ENCODE peak calls at places on chromosomes 4 and X, in six cellular contexts. G, E, Q, S, L and Z are unnamed samples.

GRCh38 chrX:100449696-100450606 is 39.9 kb upstream of the PCDH19 start:
- DNase-seq in G (no peak), E (no peak), Q (no peak), S (no peak), L (no peak), Z (peak; percentile 32)

GRCh38 chr4:183182873-183183725 is 84.0 kb downstream of the WWC2 start:
- DNase-seq in G (peak; percentile 67), E (peak; percentile 91), Q (peak; percentile 89), S (peak; percentile 92), L (peak; percentile 57), Z (peak; percentile 94)

GRCh38 chrX:120653000-120653399 is 23.1 kb upstream of the C1GALT1C1 start:
- DNase-seq in G (no peak), E (no peak), Q (no peak), S (no peak), L (no peak), Z (no peak)

GRCh38 chrX:50448565-50448964 is 22.1 kb downstream of the DGKK start:
- DNase-seq in G (no peak), E (peak; percentile 1), Q (no peak), S (peak; percentile 0), L (peak; percentile 71), Z (no peak)

GRCh38 chr4:24364249-24364648 is 220.1 kb downstream of the DHX15 start:
- DNase-seq in G (no peak), E (no peak), Q (no peak), S (no peak), L (no peak), Z (no peak)

GRCh38 chr4:120544838-120545237 is 377.7 kb downstream of the PRDM5 start:
- DNase-seq in G (no peak), E (no peak), Q (no peak), S (no peak), L (no peak), Z (no peak)

GRCh38 chrX:23381688-23382087 is 47.0 kb downstream of the PTCHD1 start:
- DNase-seq in G (no peak), E (no peak), Q (no peak), S (no peak), L (no peak), Z (no peak)

GRCh38 chrX:110201799-110202198 is 116.1 kb downstream of the AMMECR1 start:
- DNase-seq in G (no peak), E (no peak), Q (no peak), S (no peak), L (no peak), Z (no peak)

GRCh38 chrX:41352329-41352801 is 18.4 kb downstream of the DDX3X start:
- DNase-seq in G (no peak), E (no peak), Q (no peak), S (peak; percentile 31), L (no peak), Z (no peak)

DNA sequence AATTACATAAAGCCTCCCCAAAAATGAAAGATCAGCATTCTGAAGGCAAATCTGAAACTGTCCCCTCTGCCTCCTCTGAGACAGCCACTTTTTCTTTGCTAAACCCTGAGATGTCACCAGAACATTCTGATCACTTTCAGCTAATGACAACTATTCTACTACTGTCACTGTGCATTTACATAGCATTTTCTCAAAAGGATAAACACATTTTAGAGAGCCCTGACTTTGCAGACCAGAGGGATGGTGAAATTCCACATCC is 72.1 kb downstream of the GATB start:
- DNase-seq in G (no peak), E (no peak), Q (no peak), S (no peak), L (no peak), Z (no peak)
- H3K4me2 ChIP-seq in G (no peak overlapping the region), E (no peak overlapping the region), Q (no peak overlapping the region), S (no peak overlapping the region), L (no peak overlapping the region), Z (no peak overlapping the region)

GRCh38 chr4:115222061-115222460 is 108.6 kb upstream of the NDST4 start:
- DNase-seq in G (no peak), E (no peak), Q (no peak), S (no peak), L (no peak), Z (no peak)
- H2BK5ac ChIP-seq in G (no peak overlapping the region), E (no peak overlapping the region), Q (no peak overlapping the region), S (no peak overlapping the region), L (no peak overlapping the region), Z (no peak overlapping the region)

GRCh38 chrX:79084923-79085322 is 59.6 kb upstream of the GPR174 start:
- DNase-seq in G (no peak), E (no peak), Q (no peak), S (no peak), L (no peak), Z (no peak)

GRCh38 chrX:79094075-79094832 is 50.2 kb upstream of the GPR174 start:
- DNase-seq in G (no peak), E (no peak), Q (no peak), S (no peak), L (no peak), Z (no peak)

GRCh38 chrX:79095441-79096338 is 48.8 kb upstream of the GPR174 start:
- DNase-seq in G (no peak), E (no peak), Q (no peak), S (no peak), L (no peak), Z (no peak)

GRCh38 chrX:79089897-79090584 is 54.4 kb upstream of the GPR174 start:
- DNase-seq in G (no peak), E (no peak), Q (no peak), S (no peak), L (no peak), Z (no peak)
- H3K14ac ChIP-seq in G (no peak overlapping the region), E (no peak overlapping the region), Q (no peak overlapping the region), S (no peak overlapping the region), L (no peak overlapping the region), Z (no peak overlapping the region)

GRCh38 chr4:88802138-88802537 is 104.5 kb upstream of the NAP1L5 start:
- DNase-seq in G (no peak), E (no peak), Q (no peak), S (no peak), L (no peak), Z (no peak)
- H3K4me2 ChIP-seq in G (no peak overlapping the region), E (no peak overlapping the region), Q (no peak overlapping the region), S (no peak overlapping the region), L (no peak overlapping the region), Z (no peak overlapping the region)

GRCh38 chr4:112702892-112703291 is 65.9 kb downstream of the LARP7 start:
- DNase-seq in G (no peak), E (no peak), Q (no peak), S (no peak), L (no peak), Z (no peak)

GRCh38 chr4:112704991-112705845 is 68.3 kb downstream of the LARP7 start:
- DNase-seq in G (peak; percentile 35), E (peak; percentile 58), Q (peak; percentile 19), S (peak; percentile 77), L (peak; percentile 23), Z (peak; percentile 51)

GRCh38 chr4:112706840-112707207 is 69.9 kb downstream of the LARP7 start:
- DNase-seq in G (no peak), E (no peak), Q (no peak), S (no peak), L (no peak), Z (no peak)

GRCh38 chr4:112700679-112701078 is 63.7 kb downstream of the LARP7 start:
- DNase-seq in G (no peak), E (no peak), Q (no peak), S (no peak), L (no peak), Z (no peak)

DNA sequence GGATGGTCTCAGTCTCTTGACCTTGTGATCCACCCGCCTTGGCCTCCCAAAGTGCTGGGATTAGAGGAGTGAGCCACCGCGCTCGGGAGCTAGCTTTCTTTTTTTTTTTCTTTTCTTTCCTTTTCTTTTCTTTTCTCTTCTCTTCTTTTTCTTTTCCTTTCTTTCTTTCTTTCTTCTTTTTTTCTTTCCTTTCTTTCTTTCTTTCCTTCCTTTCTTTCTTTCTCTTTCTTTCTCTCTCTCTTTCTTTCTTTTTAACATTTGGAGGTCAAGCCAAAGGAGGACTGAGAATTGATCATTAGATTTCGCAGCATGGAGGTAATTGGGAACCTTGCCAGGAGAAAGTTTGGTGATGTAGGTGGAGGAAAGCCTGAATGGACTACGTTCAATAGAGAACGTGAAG is 67.4 kb downstream of the LARP7 start:
- DNase-seq in G (no peak), E (no peak), Q (no peak), S (no peak), L (no peak), Z (no peak)
- H2BK5ac ChIP-seq in G (no peak overlapping the region), E (no peak overlapping the region), Q (peak overlapping the region; percentile 38), S (no peak overlapping the region), L (no peak overlapping the region), Z (no peak overlapping the region)

GRCh38 chr4:46992338-46992737 is 1.0 kb downstream of the GABRA4 start:
- DNase-seq in G (no peak), E (no peak), Q (no peak), S (no peak), L (no peak), Z (no peak)
- H3K14ac ChIP-seq in G (no peak overlapping the region), E (no peak overlapping the region), Q (no peak overlapping the region), S (no peak overlapping the region), L (no peak overlapping the region), Z (no peak overlapping the region)

DNA sequence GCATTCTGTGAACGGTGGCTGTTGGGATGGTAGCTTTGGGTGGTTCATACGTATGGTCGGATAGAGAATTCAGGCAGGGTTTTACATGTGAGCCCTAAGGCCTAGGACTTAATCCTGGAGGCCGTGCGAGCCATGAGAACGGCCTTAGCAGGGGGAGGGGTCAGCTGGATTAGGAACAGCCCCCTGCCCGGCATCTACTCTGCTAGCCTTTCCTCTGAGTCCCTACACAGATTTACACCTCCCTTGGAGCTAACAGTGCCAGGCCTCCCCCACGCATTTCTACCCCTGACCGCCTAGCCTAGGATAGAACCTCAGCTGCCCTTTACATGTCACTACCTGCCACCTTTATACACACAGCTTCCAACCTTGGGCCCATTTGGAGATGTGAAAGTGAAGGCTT is 7.1 kb downstream of the PRAF2 start:
- DNase-seq in G (no peak), E (no peak), Q (no peak), S (no peak), L (no peak), Z (no peak)
- H3K4me2 ChIP-seq in G (no peak overlapping the region), E (no peak overlapping the region), Q (no peak overlapping the region), S (no peak overlapping the region), L (no peak overlapping the region), Z (no peak overlapping the region)

GRCh38 chrX:69107231-69107739 is 58.0 kb downstream of the PJA1 start:
- DNase-seq in G (no peak), E (no peak), Q (peak; percentile 29), S (no peak), L (no peak), Z (peak; percentile 80)
- H2BK5ac ChIP-seq in G (no peak overlapping the region), E (no peak overlapping the region), Q (peak overlapping the region; percentile 35), S (no peak overlapping the region), L (no peak overlapping the region), Z (no peak overlapping the region)